ENCODE peak calls at places on chromosomes 3 and 15, in four cellular contexts. One of them, this sample, is unnamed.
A peak's percentile ranks its signal among the peaks of the same experiment; 100 is the strongest.

GRCh38 chr3:172173316-172174271 is 134.2 kb downstream of the FNDC3B start:
- DNase-seq in K562: no peak
- DNase-seq in transverse colon: no peak
- DNase-seq in suprapubic skin: no peak
- DNase-seq in this sample: no peak

GRCh38 chr15:55894406-55894965 is 98.9 kb downstream of the NEDD4 start:
- DNase-seq in K562: no peak
- DNase-seq in suprapubic skin: no peak
- DNase-seq in transverse colon: no peak
- DNase-seq in this sample: no peak

GRCh38 chr15:31338318-31338878 is 11.8 kb downstream of the KLF13 start:
- DNase-seq in K562: no peak
- DNase-seq in suprapubic skin: no peak
- DNase-seq in transverse colon: no peak
- DNase-seq in this sample: peak; percentile 62

GRCh38 chr3:58998476-58999117 is 51.2 kb downstream of the CFAP20DC start:
- DNase-seq in K562: peak; percentile 71
- DNase-seq in transverse colon: no peak
- DNase-seq in suprapubic skin: no peak
- DNase-seq in this sample: no peak

GRCh38 chr15:74735305-74735704 is 10.0 kb upstream of the CYP1A1 start:
- DNase-seq in suprapubic skin: no peak
- DNase-seq in transverse colon: no peak
- DNase-seq in K562: no peak
- DNase-seq in this sample: no peak

GRCh38 chr3:66186545-66186944 is 34.3 kb upstream of the SLC25A26 start:
- DNase-seq in K562: no peak
- DNase-seq in suprapubic skin: peak; percentile 13
- DNase-seq in transverse colon: no peak
- DNase-seq in this sample: no peak

GRCh38 chr15:25780479-25781255 is 82.5 kb downstream of the ATP10A start:
- DNase-seq in K562: no peak
- DNase-seq in transverse colon: no peak
- DNase-seq in suprapubic skin: no peak
- DNase-seq in this sample: no peak

GRCh38 chr15:41952003-41952563 is 20.3 kb downstream of the EHD4 start:
- DNase-seq in K562: no peak
- DNase-seq in transverse colon: no peak
- DNase-seq in suprapubic skin: no peak
- DNase-seq in this sample: no peak

GRCh38 chr3:42139740-42140453 is 48.7 kb downstream of the TRAK1 start:
- DNase-seq in K562: no peak
- DNase-seq in suprapubic skin: no peak
- DNase-seq in transverse colon: no peak
- DNase-seq in this sample: no peak

GRCh38 chr3:116394365-116394764 is 50.9 kb downstream of the LSAMP start:
- DNase-seq in transverse colon: no peak
- DNase-seq in suprapubic skin: no peak
- DNase-seq in K562: no peak
- DNase-seq in this sample: no peak

GRCh38 chr3:45864760-45865567 is 21.4 kb upstream of the CCR9 start:
- DNase-seq in K562: no peak
- DNase-seq in suprapubic skin: no peak
- DNase-seq in transverse colon: no peak
- DNase-seq in this sample: no peak

GRCh38 chr3:76436895-76437294 is 603.0 kb upstream of the ROBO2 start:
- DNase-seq in suprapubic skin: no peak
- DNase-seq in K562: no peak
- DNase-seq in transverse colon: no peak
- DNase-seq in this sample: no peak

GRCh38 chr3:50486219-50486888 is 17.1 kb downstream of the CACNA2D2 start:
- DNase-seq in K562: no peak
- DNase-seq in transverse colon: no peak
- DNase-seq in suprapubic skin: no peak
- DNase-seq in this sample: no peak

GRCh38 chr3:62529230-62529629 is 155.9 kb upstream of the FEZF2 start:
- DNase-seq in K562: peak; percentile 5
- DNase-seq in transverse colon: peak; percentile 26
- DNase-seq in suprapubic skin: no peak
- DNase-seq in this sample: peak; percentile 31

GRCh38 chr3:15154326-15154725 is 51.7 kb upstream of the CAPN7 start:
- DNase-seq in suprapubic skin: no peak
- DNase-seq in K562: no peak
- DNase-seq in transverse colon: no peak
- DNase-seq in this sample: no peak

GRCh38 chr15:93288718-93289117 is 199.7 kb upstream of the RGMA start:
- DNase-seq in suprapubic skin: peak; percentile 24
- DNase-seq in K562: no peak
- DNase-seq in transverse colon: no peak
- DNase-seq in this sample: no peak

GRCh38 chr3:124962403-124962940 is 27.9 kb upstream of the MUC13 start:
- DNase-seq in K562: no peak
- DNase-seq in suprapubic skin: no peak
- DNase-seq in transverse colon: no peak
- DNase-seq in this sample: no peak

GRCh38 chr3:142315083-142315482 is 89.7 kb upstream of the GK5 start:
- DNase-seq in K562: no peak
- DNase-seq in transverse colon: no peak
- DNase-seq in suprapubic skin: no peak
- DNase-seq in this sample: no peak

GRCh38 chr3:101567528-101568317 is 6.1 kb downstream of the TRMT10C start:
- DNase-seq in transverse colon: no peak
- DNase-seq in K562: peak; percentile 23
- DNase-seq in suprapubic skin: no peak
- DNase-seq in this sample: no peak

GRCh38 chr3:62144482-62144881 is 228.9 kb downstream of the FEZF2 start:
- DNase-seq in K562: no peak
- DNase-seq in suprapubic skin: no peak
- DNase-seq in transverse colon: no peak
- DNase-seq in this sample: no peak

GRCh38 chr3:78035020-78035660 is 995.2 kb downstream of the ROBO2 start:
- DNase-seq in transverse colon: no peak
- DNase-seq in K562: no peak
- DNase-seq in suprapubic skin: no peak
- DNase-seq in this sample: no peak

GRCh38 chr15:81003023-81003350 is 2.3 kb downstream of the TLNRD1 start:
- DNase-seq in transverse colon: no peak
- DNase-seq in suprapubic skin: no peak
- DNase-seq in K562: no peak
- DNase-seq in this sample: no peak

GRCh38 chr15:66212471-66212870 is 41.1 kb downstream of the MEGF11 start:
- DNase-seq in transverse colon: no peak
- DNase-seq in K562: no peak
- DNase-seq in suprapubic skin: no peak
- DNase-seq in this sample: no peak

GRCh38 chr15:84631706-84632272 is 22.3 kb downstream of the WDR73 start:
- DNase-seq in transverse colon: no peak
- DNase-seq in suprapubic skin: no peak
- DNase-seq in K562: no peak
- DNase-seq in this sample: no peak

GRCh38 chr3:24020036-24020691 is 75.1 kb downstream of the NR1D2 start:
- DNase-seq in transverse colon: no peak
- DNase-seq in K562: no peak
- DNase-seq in suprapubic skin: no peak
- DNase-seq in this sample: no peak

GRCh38 chr3:177145402-177145801 is 51.9 kb downstream of the TBL1XR1 start:
- DNase-seq in suprapubic skin: no peak
- DNase-seq in K562: no peak
- DNase-seq in transverse colon: no peak
- DNase-seq in this sample: no peak

GRCh38 chr3:188594137-188594536 is 440.2 kb downstream of the LPP start:
- DNase-seq in K562: no peak
- DNase-seq in transverse colon: no peak
- DNase-seq in suprapubic skin: no peak
- DNase-seq in this sample: no peak

GRCh38 chr3:62445267-62445666 is 71.9 kb upstream of the FEZF2 start:
- DNase-seq in suprapubic skin: no peak
- DNase-seq in transverse colon: no peak
- DNase-seq in K562: no peak
- DNase-seq in this sample: no peak

GRCh38 chr3:102646557-102646956 is 211.7 kb downstream of the ZPLD1 start:
- DNase-seq in K562: no peak
- DNase-seq in suprapubic skin: no peak
- DNase-seq in transverse colon: no peak
- DNase-seq in this sample: no peak

GRCh38 chr3:126782554-126782953 is 78.5 kb downstream of the CHCHD6 start:
- DNase-seq in transverse colon: peak; percentile 66
- DNase-seq in suprapubic skin: no peak
- DNase-seq in K562: no peak
- DNase-seq in this sample: no peak

GRCh38 chr3:88189361-88189810 is 39.6 kb downstream of the C3orf38 start:
- DNase-seq in suprapubic skin: no peak
- DNase-seq in K562: peak; percentile 6
- DNase-seq in transverse colon: no peak
- DNase-seq in this sample: no peak

GRCh38 chr15:41979493-41980266 is 7.3 kb upstream of the EHD4 start:
- DNase-seq in K562: no peak
- DNase-seq in suprapubic skin: peak; percentile 50
- DNase-seq in transverse colon: peak; percentile 33
- DNase-seq in this sample: peak; percentile 25

GRCh38 chr3:112034436-112034835 is at the start of gene TMPRSS7:
- DNase-seq in transverse colon: no peak
- DNase-seq in suprapubic skin: no peak
- DNase-seq in K562: no peak
- DNase-seq in this sample: no peak

GRCh38 chr3:112035241-112035640 is 705 bp downstream of the TMPRSS7 start:
- DNase-seq in transverse colon: no peak
- DNase-seq in K562: no peak
- DNase-seq in suprapubic skin: no peak
- DNase-seq in this sample: no peak

GRCh38 chr3:112030911-112031310 is 3.6 kb upstream of the TMPRSS7 start:
- DNase-seq in transverse colon: no peak
- DNase-seq in K562: no peak
- DNase-seq in suprapubic skin: no peak
- DNase-seq in this sample: no peak

GRCh38 chr3:112027839-112028238 is 6.7 kb upstream of the TMPRSS7 start:
- DNase-seq in K562: no peak
- DNase-seq in suprapubic skin: no peak
- DNase-seq in transverse colon: no peak
- DNase-seq in this sample: no peak

DNA sequence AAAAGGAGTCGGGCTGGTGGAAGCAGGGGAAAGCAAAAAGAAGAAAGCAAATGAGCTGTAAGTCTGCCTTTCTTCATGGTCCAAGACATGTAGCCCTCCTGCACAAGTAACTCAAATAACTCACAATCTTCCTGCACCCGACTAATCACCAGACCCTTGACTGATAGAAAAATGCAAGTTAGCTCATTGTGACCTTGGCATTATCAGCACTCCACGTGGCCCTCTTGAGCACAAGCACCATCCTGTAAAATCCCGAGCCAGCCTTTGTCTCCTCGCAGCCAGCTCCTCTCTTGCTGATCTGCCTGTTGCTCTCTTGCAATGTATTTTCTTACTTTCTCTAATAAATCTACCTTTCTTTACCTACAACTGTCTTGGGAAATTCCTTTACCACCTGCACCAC is 2.2 kb upstream of the TMPRSS7 start:
- DNase-seq in transverse colon: no peak
- DNase-seq in suprapubic skin: no peak
- DNase-seq in K562: no peak
- DNase-seq in this sample: no peak
- TF ChIP-seq CTCF in transverse colon: no peak
- TF ChIP-seq CTCF in suprapubic skin: no peak
- TF ChIP-seq CTCF in K562: no peak
- TF ChIP-seq CTCF in this sample: no peak

GRCh38 chr15:101248274-101248673 is 3.6 kb downstream of the CHSY1 start:
- DNase-seq in K562: no peak
- DNase-seq in suprapubic skin: no peak
- DNase-seq in transverse colon: no peak
- DNase-seq in this sample: no peak

GRCh38 chr15:101246391-101246790 is 5.5 kb downstream of the CHSY1 start:
- DNase-seq in K562: no peak
- DNase-seq in suprapubic skin: no peak
- DNase-seq in transverse colon: no peak
- DNase-seq in this sample: no peak

GRCh38 chr15:101244039-101244781 is 7.6 kb downstream of the CHSY1 start:
- DNase-seq in suprapubic skin: no peak
- DNase-seq in transverse colon: no peak
- DNase-seq in K562: no peak
- DNase-seq in this sample: no peak

GRCh38 chr15:101244889-101245668 is 6.8 kb downstream of the CHSY1 start:
- DNase-seq in transverse colon: no peak
- DNase-seq in suprapubic skin: no peak
- DNase-seq in K562: no peak
- DNase-seq in this sample: no peak

GRCh38 chr15:101246824-101247745 is 4.8 kb downstream of the CHSY1 start:
- DNase-seq in K562: no peak
- DNase-seq in transverse colon: no peak
- DNase-seq in suprapubic skin: no peak
- DNase-seq in this sample: no peak
- H3K4me3 ChIP-seq in K562: no peak overlapping the region
- H3K4me3 ChIP-seq in transverse colon: no peak overlapping the region
- H3K4me3 ChIP-seq in suprapubic skin: no peak overlapping the region
- H3K4me3 ChIP-seq in this sample: no peak overlapping the region

DNA sequence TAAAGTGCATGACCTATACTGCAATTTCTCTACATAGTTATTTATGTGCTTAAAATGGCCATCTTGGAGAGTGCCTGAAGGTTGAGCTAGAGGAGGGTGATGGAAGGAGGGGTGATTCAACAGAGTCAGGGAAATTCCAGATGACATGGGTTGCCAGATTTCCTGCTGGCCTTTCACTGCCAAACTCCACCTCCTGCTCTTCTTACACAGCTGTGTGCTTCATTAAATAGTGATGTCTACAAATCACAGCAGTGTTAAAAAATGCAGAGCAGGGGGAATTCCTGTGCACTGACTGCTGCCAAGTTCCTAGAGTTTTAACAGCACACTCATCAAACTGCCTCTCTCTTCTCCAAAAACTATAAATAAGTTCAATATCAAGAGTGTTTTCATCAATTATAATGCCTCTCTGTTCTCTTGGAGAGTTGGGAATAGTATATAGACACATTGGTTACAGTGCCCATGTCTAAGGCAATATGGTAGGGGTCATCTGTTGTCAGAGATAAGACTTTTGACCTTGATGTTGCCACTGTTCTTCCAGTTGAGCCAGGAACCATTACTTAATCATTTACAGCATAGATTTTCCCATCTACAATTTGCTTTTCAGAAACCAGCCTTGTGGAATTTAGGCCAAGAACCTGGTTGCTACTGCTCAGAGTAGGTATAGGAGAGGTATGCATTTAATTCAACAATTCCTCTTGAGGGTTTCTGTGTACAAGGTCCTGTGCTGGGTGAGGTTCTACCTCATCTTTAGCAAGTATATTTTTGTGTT is 79.6 kb downstream of the TP63 start:
- DNase-seq in suprapubic skin: no peak
- DNase-seq in K562: no peak
- DNase-seq in transverse colon: peak; percentile 17
- DNase-seq in this sample: no peak
- TF ChIP-seq POLR2AphosphoS5 in suprapubic skin: no peak
- TF ChIP-seq POLR2AphosphoS5 in K562: no peak
- TF ChIP-seq POLR2AphosphoS5 in transverse colon: peak; percentile 89
- TF ChIP-seq POLR2AphosphoS5 in this sample: no peak

GRCh38 chr3:7407107-7407506 is 546.2 kb downstream of the GRM7 start:
- DNase-seq in suprapubic skin: no peak
- DNase-seq in K562: no peak
- DNase-seq in transverse colon: no peak
- DNase-seq in this sample: no peak
- TF ChIP-seq CTCF in suprapubic skin: no peak
- TF ChIP-seq CTCF in K562: no peak
- TF ChIP-seq CTCF in transverse colon: no peak
- TF ChIP-seq CTCF in this sample: no peak

GRCh38 chr15:62509395-62509973 is 344.4 kb upstream of the C2CD4B start:
- DNase-seq in suprapubic skin: no peak
- DNase-seq in transverse colon: no peak
- DNase-seq in K562: no peak
- DNase-seq in this sample: no peak
- H3K4me3 ChIP-seq in suprapubic skin: no peak overlapping the region
- H3K4me3 ChIP-seq in transverse colon: no peak overlapping the region
- H3K4me3 ChIP-seq in K562: no peak overlapping the region
- H3K4me3 ChIP-seq in this sample: no peak overlapping the region

This sample was measured in stomach.